ENCODE peak calls at places on chromosomes 11 and 22, in ten cellular contexts. D is GOT3; N is activated CD4-positive, CD25-positive, alpha-beta regulatory T cell; M is NCI-H1417; E is activated T-helper 9 cell treated with anti-CD3 and anti-CD28 coated beads, Interleukin-2, amount 50 U/mL, for 16 hours; J is ELF-1; A is HS-5; R is lung microvascular endothelial cell; T is GM19239; Y is stimulated activated CD4-positive, alpha-beta T cell treated with anti-CD3 and anti-CD28 coated beads, Interleukin-1b, Interleukin-23, amount 100 ng/mL, for 1 hour. H is an unnamed sample.

GRCh38 chr22:24985824-24986214 is 33.3 kb downstream of the KIAA1671 start:
- DNase-seq in Y (no peak), J (no peak), R (peak), E (no peak), M (no peak), T (no peak), N (no peak), A (peak), D (no peak), H (peak)

GRCh38 chr22:35940166-35940565 is 88.5 kb downstream of the RBFOX2 start:
- DNase-seq in N (no peak), A (no peak), M (no peak), E (no peak), J (no peak), Y (no peak), R (no peak), T (no peak), D (no peak), H (no peak)

GRCh38 chr11:1053121-1053901 is 16.8 kb upstream of the MUC6 start:
- DNase-seq in R (no peak), N (no peak), A (no peak), E (no peak), J (no peak), Y (no peak), M (no peak), D (no peak), T (no peak), H (no peak)

GRCh38 chr11:18394928-18395734 is 768 bp downstream of the LDHA start:
- DNase-seq in A (no peak), R (peak), Y (no peak), J (peak), M (no peak), D (no peak), N (peak), T (no peak), E (peak), H (peak)

GRCh38 chr11:105367129-105367528 is 227.6 kb upstream of the CARD18 start:
- DNase-seq in E (no peak), J (no peak), D (no peak), M (no peak), N (no peak), Y (no peak), A (no peak), R (no peak), T (no peak), H (no peak)

GRCh38 chr22:27718186-27719032 is 83.1 kb downstream of the MN1 start:
- DNase-seq in M (no peak), T (no peak), E (no peak), N (no peak), D (no peak), R (peak), A (peak), Y (no peak), J (peak), H (peak)

GRCh38 chr11:7688238-7688826 is 15.0 kb upstream of the CYB5R2 start:
- DNase-seq in D (no peak), R (peak), J (peak), E (no peak), N (no peak), T (no peak), M (peak), Y (no peak), A (no peak), H (peak)

GRCh38 chr22:25406510-25407210 is 157.8 kb upstream of the GRK3 start:
- DNase-seq in J (peak), E (no peak), D (no peak), T (no peak), Y (no peak), A (no peak), M (no peak), R (no peak), N (no peak), H (no peak)

GRCh38 chr11:61445535-61445934 is 15.6 kb downstream of the SDHAF2 start:
- DNase-seq in N (no peak), Y (no peak), A (no peak), T (no peak), M (no peak), J (no peak), D (no peak), E (no peak), R (no peak), H (no peak)

GRCh38 chr22:35589071-35589735 is 27.9 kb downstream of the MB start:
- DNase-seq in N (no peak), R (no peak), E (no peak), A (peak), J (peak), D (peak), M (no peak), Y (no peak), T (no peak), H (no peak)

GRCh38 chr22:44400763-44401060 is 88.0 kb upstream of the SHISAL1 start:
- DNase-seq in N (no peak), Y (no peak), E (no peak), J (no peak), A (no peak), M (no peak), R (no peak), D (no peak), T (no peak), H (no peak)

GRCh38 chr11:72233056-72233772 is 8.6 kb downstream of the INPPL1 start:
- DNase-seq in M (no peak), J (no peak), T (no peak), N (no peak), D (no peak), A (no peak), Y (no peak), E (no peak), R (no peak), H (no peak)

GRCh38 chr11:1564535-1565172 is 7.4 kb downstream of the DUSP8 start:
- DNase-seq in E (no peak), N (no peak), M (peak), Y (no peak), A (no peak), R (peak), D (no peak), J (peak), T (no peak), H (peak)

GRCh38 chr22:38214248-38215056 is 12.7 kb downstream of the MAFF start:
- DNase-seq in A (no peak), R (peak), J (peak), M (peak), T (no peak), N (peak), Y (peak), D (no peak), E (peak), H (no peak)

GRCh38 chr22:26669060-26669481 is 11.7 kb downstream of the MIAT start:
- DNase-seq in J (peak), T (no peak), D (no peak), M (no peak), N (no peak), A (no peak), Y (no peak), E (no peak), R (peak), H (peak)

GRCh38 chr11:64268687-64269379 is 15.6 kb downstream of the BAD start:
- DNase-seq in Y (no peak), D (no peak), N (no peak), R (peak), T (no peak), J (peak), M (no peak), A (no peak), E (no peak), H (peak)

GRCh38 chr11:126304457-126305072 is 705 bp downstream of the DCPS start:
- DNase-seq in A (no peak), M (peak), E (no peak), Y (no peak), T (no peak), N (no peak), J (no peak), D (no peak), R (no peak), H (no peak)

GRCh38 chr11:119795231-119795630 is 66.2 kb upstream of the NECTIN1 start:
- DNase-seq in N (no peak), Y (no peak), J (peak), D (no peak), T (no peak), E (no peak), R (no peak), A (peak), M (no peak), H (no peak)

GRCh38 chr11:74154621-74155281 is 16.1 kb downstream of the C2CD3 start:
- DNase-seq in R (no peak), N (no peak), T (no peak), D (no peak), M (no peak), A (no peak), E (no peak), J (no peak), Y (no peak), H (no peak)

GRCh38 chr22:44217346-44217745 is 36.6 kb downstream of the PARVG start:
- DNase-seq in N (no peak), D (no peak), Y (no peak), T (no peak), M (no peak), A (no peak), R (no peak), J (no peak), E (no peak), H (no peak)

GRCh38 chr11:66626382-66626781 is 10.0 kb downstream of the RBM14 start:
- DNase-seq in T (no peak), D (no peak), N (no peak), E (no peak), R (no peak), Y (no peak), M (no peak), A (no peak), J (no peak), H (no peak)